ENCODE peak calls at places on chromosomes 16 and 17, in nine cellular contexts. Q is NCI-H1694 treated with DMSO at 0.1 percent for 48 hours; U is stimulated activated CD8-positive, alpha-beta memory T cell treated with anti-CD3 and anti-CD28 coated beads, Interleukin-7, amount 100 ng/mL, for 1 hour; F is psoas muscle; Z is DND-41; J is AG09319; K is WTC11; N is NCI-H1048; W is neural crest cell. Y is an unnamed sample.

GRCh38 chr16:8798174-8798527 is 512 bp downstream of the PMM2 start:
- DNase-seq in F (no peak), Z (no peak), K (no peak), J (no peak), Q (no peak), N (no peak), U (no peak), W (no peak), Y (peak)

GRCh38 chr17:17456251-17456650 is 20.5 kb upstream of the MED9 start:
- DNase-seq in F (no peak), N (no peak), J (no peak), K (no peak), Z (no peak), W (no peak), Q (no peak), U (no peak), Y (no peak)

GRCh38 chr17:1035546-1036170 is 38.7 kb downstream of the TIMM22 start:
- DNase-seq in F (no peak), W (no peak), U (no peak), J (no peak), Z (no peak), Q (peak), N (no peak), K (no peak), Y (no peak)

GRCh38 chr17:2056221-2057129 is 1.6 kb downstream of the HIC1 start:
- DNase-seq in Z (no peak), K (peak), F (peak), N (no peak), J (no peak), Q (no peak), U (no peak), W (no peak), Y (no peak)

GRCh38 chr17:76869878-76870714 is 1.9 kb downstream of the MGAT5B start:
- DNase-seq in J (no peak), W (no peak), U (no peak), N (no peak), F (no peak), K (peak), Z (peak), Q (no peak), Y (no peak)

GRCh38 chr17:36544049-36544319 is 735 bp upstream of the GGNBP2 start:
- DNase-seq in Q (no peak), Z (peak), K (no peak), N (no peak), J (no peak), W (no peak), U (no peak), F (no peak), Y (no peak)

GRCh38 chr16:22353188-22353919 is 21.1 kb downstream of the CDR2 start:
- DNase-seq in J (no peak), Z (no peak), U (no peak), N (no peak), K (no peak), W (no peak), F (no peak), Q (no peak), Y (peak)

GRCh38 chr17:80724723-80725388 is 180.2 kb downstream of the RPTOR start:
- DNase-seq in Z (peak), W (no peak), K (no peak), Q (no peak), U (no peak), F (peak), J (no peak), N (no peak), Y (peak)

GRCh38 chr17:76968707-76969597 is 100.7 kb downstream of the MGAT5B start:
- DNase-seq in N (peak), J (no peak), K (peak), Z (peak), U (no peak), Q (peak), F (no peak), W (peak), Y (no peak)

GRCh38 chr17:44961921-44962350 is 6.2 kb downstream of the C1QL1 start:
- DNase-seq in Z (no peak), J (no peak), W (no peak), Q (peak), U (no peak), F (no peak), K (peak), N (no peak), Y (no peak)

GRCh38 chr17:75010683-75011406 is 1.6 kb upstream of the MRPL58 start:
- DNase-seq in K (peak), W (no peak), N (no peak), U (no peak), Z (no peak), F (no peak), Q (peak), J (no peak), Y (peak)

GRCh38 chr17:16447676-16448075 is 32.3 kb downstream of the TRPV2 start:
- DNase-seq in N (no peak), K (no peak), W (no peak), U (no peak), J (no peak), F (no peak), Q (no peak), Z (peak), Y (no peak)

GRCh38 chr17:66716236-66717026 is 118.5 kb upstream of the CACNG5 start:
- DNase-seq in Z (no peak), J (no peak), K (no peak), F (no peak), U (no peak), W (no peak), Q (no peak), N (no peak), Y (no peak)

GRCh38 chr16:73143681-73144370 is 95.9 kb upstream of the ZFHX3 start:
- DNase-seq in J (peak), Z (no peak), Q (no peak), N (no peak), W (no peak), F (no peak), K (no peak), U (no peak), Y (no peak)

GRCh38 chr17:80949451-80950421 is 41.9 kb upstream of the CHMP6 start:
- DNase-seq in N (no peak), F (no peak), W (no peak), K (peak), U (no peak), Q (peak), Z (no peak), J (no peak), Y (no peak)

GRCh38 chr16:2776500-2777139 is 460 bp downstream of the ELOB start:
- DNase-seq in N (no peak), Z (no peak), W (no peak), J (no peak), K (peak), Q (no peak), F (no peak), U (no peak), Y (no peak)

GRCh38 chr17:66397486-66397885 is 95.1 kb downstream of the PRKCA start:
- DNase-seq in K (no peak), U (no peak), N (no peak), F (no peak), Z (no peak), J (no peak), Q (no peak), W (no peak), Y (no peak)

GRCh38 chr16:54504372-54504771 is 217.8 kb upstream of the IRX3 start:
- DNase-seq in K (no peak), F (no peak), U (no peak), Q (no peak), N (no peak), Z (no peak), W (no peak), J (no peak), Y (no peak)

GRCh38 chr16:20937736-20938135 is 37.2 kb downstream of the LYRM1 start:
- DNase-seq in J (no peak), K (no peak), W (no peak), Q (no peak), U (no peak), N (no peak), Z (no peak), F (no peak), Y (no peak)

GRCh38 chr17:57924677-57925076 is 30.5 kb downstream of the CUEDC1 start:
- DNase-seq in N (no peak), W (no peak), U (no peak), Q (peak), K (no peak), J (no peak), Z (no peak), F (no peak), Y (no peak)

GRCh38 chr16:67547423-67548264 is 14.7 kb upstream of the CTCF start:
- DNase-seq in N (no peak), Z (peak), U (no peak), J (no peak), Q (no peak), F (no peak), W (no peak), K (no peak), Y (peak)

GRCh38 chr17:72590382-72590781 is 469.6 kb downstream of the SOX9 start:
- DNase-seq in F (no peak), U (no peak), W (no peak), J (peak), Q (no peak), N (no peak), K (no peak), Z (no peak), Y (no peak)

Y was measured in hepatic stellate cell.